ENCODE peak calls at places on chromosomes 7 and 10, in four cellular contexts. B is HepG2, A is K562, G is GM12878. C is an unnamed sample.

GRCh38 chr7:102843850-102844249 is 69.0 kb upstream of the LRRC17 start:
- DNase-seq in A (no peak), G (peak; percentile 61), B (no peak), C (no peak)

GRCh38 chr7:119724041-119724792 is 548.8 kb upstream of the KCND2 start:
- DNase-seq in B (no peak), A (no peak), G (no peak), C (no peak)

GRCh38 chr7:149790146-149790548 is 16.8 kb upstream of the ZNF467 start:
- DNase-seq in G (no peak), A (peak; percentile 91), B (no peak), C (peak; percentile 43)

GRCh38 chr10:11434323-11434722 is 177.1 kb downstream of the USP6NL start:
- DNase-seq in G (no peak), B (peak; percentile 16), A (peak; percentile 59), C (no peak)

GRCh38 chr7:1393421-1393820 is 65.8 kb downstream of the MICALL2 start:
- DNase-seq in G (no peak), B (no peak), A (no peak), C (no peak)

GRCh38 chr7:121219031-121219430 is 109.8 kb upstream of the WNT16 start:
- DNase-seq in G (no peak), B (no peak), A (no peak), C (no peak)

GRCh38 chr10:75229961-75230360 is 5.8 kb downstream of the COMTD1 start:
- DNase-seq in G (no peak), B (no peak), A (no peak), C (no peak)

GRCh38 chr7:80520199-80520598 is 8.3 kb upstream of the GNAT3 start:
- DNase-seq in G (no peak), B (no peak), A (no peak), C (no peak)

GRCh38 chr10:124719213-124719851 is 24.8 kb downstream of the FAM53B start:
- DNase-seq in A (peak; percentile 24), G (peak; percentile 87), B (no peak), C (no peak)

GRCh38 chr10:63515002-63515763 is 6.0 kb upstream of the REEP3 start:
- DNase-seq in A (no peak), B (no peak), G (no peak), C (no peak)

GRCh38 chr10:78049861-78050260 is 16.2 kb downstream of the RPS24 start:
- DNase-seq in G (no peak), B (no peak), A (no peak), C (no peak)

GRCh38 chr7:107946451-107946850 is 55.5 kb downstream of the DLD start:
- DNase-seq in B (no peak), G (no peak), A (no peak), C (no peak)

GRCh38 chr7:26199301-26200112 is 1.0 kb downstream of the HNRNPA2B1 start:
- DNase-seq in A (no peak), B (no peak), G (no peak), C (no peak)

GRCh38 chr7:128405345-128406146 is 4.2 kb downstream of the IMPDH1 start:
- DNase-seq in B (no peak), G (no peak), A (peak; percentile 98), C (peak; percentile 75)

GRCh38 chr10:99938563-99938962 is 71.2 kb downstream of the DNMBP start:
- DNase-seq in G (peak; percentile 66), A (no peak), B (no peak), C (no peak)

GRCh38 chr7:20320786-20321185 is 9.9 kb upstream of the ITGB8 start:
- DNase-seq in B (no peak), A (no peak), G (no peak), C (no peak)

GRCh38 chr7:91046322-91047088 is 217.7 kb upstream of the FZD1 start:
- DNase-seq in G (no peak), B (no peak), A (no peak), C (no peak)

GRCh38 chr7:156064921-156065386 is 252.7 kb upstream of the SHH start:
- DNase-seq in G (no peak), A (no peak), B (peak; percentile 15), C (no peak)

GRCh38 chr7:151662291-151662690 is 142.6 kb upstream of the RHEB start:
- DNase-seq in G (no peak), A (no peak), B (no peak), C (no peak)

GRCh38 chr7:151581741-151582140 is 62.0 kb upstream of the RHEB start:
- DNase-seq in A (no peak), G (no peak), B (no peak), C (no peak)

GRCh38 chr7:112743811-112744210 is 46.4 kb downstream of the TMEM168 start:
- DNase-seq in G (no peak), B (no peak), A (no peak), C (no peak)

GRCh38 chr7:22574756-22575517 is 74.9 kb upstream of the STEAP1B start:
- DNase-seq in A (no peak), B (no peak), G (no peak), C (no peak)

GRCh38 chr10:123621910-123622309 is 44.2 kb upstream of the GPR26 start:
- DNase-seq in B (no peak), A (no peak), G (no peak), C (no peak)

GRCh38 chr10:122140477-122140902 is 130.6 kb upstream of the BTBD16 start:
- DNase-seq in A (no peak), B (no peak), G (no peak), C (no peak)

GRCh38 chr10:3464760-3465405 is 292.3 kb upstream of the PITRM1 start:
- DNase-seq in G (no peak), A (no peak), B (no peak), C (no peak)

GRCh38 chr10:18681366-18681765 is 22.1 kb downstream of the ARL5B start:
- DNase-seq in A (no peak), G (no peak), B (no peak), C (no peak)

GRCh38 chr10:7337431-7338171 is 73.2 kb downstream of the SFMBT2 start:
- DNase-seq in B (no peak), G (no peak), A (no peak), C (no peak)

GRCh38 chr7:157772486-157773130 is 435.8 kb downstream of the DNAJB6 start:
- DNase-seq in A (no peak), G (no peak), B (no peak), C (no peak)

GRCh38 chr10:12597800-12598750 is 248.7 kb downstream of the CAMK1D start:
- DNase-seq in G (no peak), B (no peak), A (no peak), C (no peak)

GRCh38 chr7:78528964-78529363 is 730.4 kb downstream of the PHTF2 start:
- DNase-seq in G (no peak), B (no peak), A (no peak), C (no peak)

GRCh38 chr10:125548356-125548755 is 134.6 kb downstream of the TEX36 start:
- DNase-seq in A (no peak), B (no peak), G (no peak), C (no peak)

GRCh38 chr10:105506258-105506657 is 865.2 kb downstream of the SORCS3 start:
- DNase-seq in G (no peak), B (no peak), A (no peak), C (no peak)

GRCh38 chr7:26013551-26014083 is 138.4 kb upstream of the NFE2L3 start:
- DNase-seq in G (no peak), B (no peak), A (no peak), C (no peak)

GRCh38 chr10:49109669-49110335 is 5.5 kb downstream of the VSTM4 start:
- DNase-seq in G (no peak), A (no peak), B (no peak), C (no peak)

DNA sequence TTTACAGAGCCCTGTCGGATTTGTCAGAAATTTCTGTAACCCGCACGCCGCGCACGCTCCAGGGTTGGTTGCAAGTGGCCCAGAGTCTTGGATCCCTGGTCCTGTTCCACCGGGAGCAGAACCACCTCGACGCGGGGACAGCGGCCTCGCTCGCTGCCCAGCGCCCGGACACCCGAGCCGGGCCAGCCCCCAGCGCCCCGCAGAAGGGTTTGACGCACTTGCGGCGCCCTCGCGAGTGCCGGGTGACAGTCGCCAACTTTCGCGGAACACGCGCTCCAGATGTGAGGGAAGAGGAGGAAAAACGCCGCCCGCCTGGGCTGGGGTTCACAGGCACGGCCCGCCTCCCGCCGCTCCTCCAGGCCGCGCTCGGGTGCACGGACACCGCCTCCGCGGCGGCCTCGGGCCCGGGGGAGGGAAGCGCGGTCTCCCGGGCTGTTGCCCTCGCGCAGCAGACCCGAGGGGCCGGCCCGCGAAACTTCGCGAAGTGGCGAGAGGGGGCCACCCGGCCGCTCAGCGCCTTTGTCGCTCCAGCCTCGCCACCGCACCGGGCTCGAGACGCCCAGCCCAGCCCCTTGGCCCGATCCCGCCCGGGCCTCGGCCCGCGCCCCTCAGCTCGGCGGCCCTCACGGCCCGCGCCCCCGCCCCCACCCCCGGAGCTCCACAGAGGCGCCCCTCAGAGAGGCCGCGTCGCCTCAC is 514 bp downstream of the RNF216 start:
- DNase-seq in B (no peak), A (peak; percentile 20), G (no peak), C (no peak)
- TF ChIP-seq TARDBP in B (no peak), A (no peak), G (no peak), C (no peak)

GRCh38 chr10:101938316-101939272 is 95.0 kb upstream of the KCNIP2 start:
- DNase-seq in A (no peak), B (no peak), G (no peak), C (no peak)
- TF ChIP-seq TARDBP in A (no peak), B (no peak), G (no peak), C (no peak)

DNA sequence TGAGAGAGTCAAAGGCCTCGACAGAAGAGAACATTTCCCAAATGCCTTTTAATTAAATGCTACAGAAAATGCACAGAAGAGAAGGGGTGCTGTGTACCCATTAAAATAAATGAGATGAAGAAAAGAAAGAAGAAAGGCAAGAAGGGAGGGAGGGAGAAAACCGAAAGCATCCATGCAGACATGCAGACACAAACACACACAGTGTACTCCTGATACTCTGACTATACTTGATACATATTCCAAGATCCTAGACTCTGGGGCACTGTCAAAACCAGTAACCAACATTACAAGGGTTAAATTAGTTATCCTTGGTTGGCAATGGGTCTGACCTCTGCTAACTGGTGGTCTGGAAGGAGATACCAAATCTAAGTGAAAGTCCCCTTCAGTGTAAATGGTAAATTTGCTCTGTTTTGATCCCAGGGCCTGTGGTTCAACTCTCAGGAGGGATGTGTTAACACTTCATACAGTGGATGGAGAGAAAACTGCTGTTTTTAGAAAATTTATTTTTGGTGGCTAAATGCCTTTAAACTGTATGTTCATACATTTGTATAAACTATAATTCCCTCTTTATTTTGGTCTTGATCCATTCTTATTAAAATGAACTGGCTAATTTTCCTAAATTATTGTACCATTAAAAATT is 241.3 kb downstream of the GLI3 start:
- DNase-seq in B (no peak), G (no peak), A (no peak), C (no peak)
- TF ChIP-seq TARDBP in B (no peak), G (no peak), A (no peak), C (no peak)

DNA sequence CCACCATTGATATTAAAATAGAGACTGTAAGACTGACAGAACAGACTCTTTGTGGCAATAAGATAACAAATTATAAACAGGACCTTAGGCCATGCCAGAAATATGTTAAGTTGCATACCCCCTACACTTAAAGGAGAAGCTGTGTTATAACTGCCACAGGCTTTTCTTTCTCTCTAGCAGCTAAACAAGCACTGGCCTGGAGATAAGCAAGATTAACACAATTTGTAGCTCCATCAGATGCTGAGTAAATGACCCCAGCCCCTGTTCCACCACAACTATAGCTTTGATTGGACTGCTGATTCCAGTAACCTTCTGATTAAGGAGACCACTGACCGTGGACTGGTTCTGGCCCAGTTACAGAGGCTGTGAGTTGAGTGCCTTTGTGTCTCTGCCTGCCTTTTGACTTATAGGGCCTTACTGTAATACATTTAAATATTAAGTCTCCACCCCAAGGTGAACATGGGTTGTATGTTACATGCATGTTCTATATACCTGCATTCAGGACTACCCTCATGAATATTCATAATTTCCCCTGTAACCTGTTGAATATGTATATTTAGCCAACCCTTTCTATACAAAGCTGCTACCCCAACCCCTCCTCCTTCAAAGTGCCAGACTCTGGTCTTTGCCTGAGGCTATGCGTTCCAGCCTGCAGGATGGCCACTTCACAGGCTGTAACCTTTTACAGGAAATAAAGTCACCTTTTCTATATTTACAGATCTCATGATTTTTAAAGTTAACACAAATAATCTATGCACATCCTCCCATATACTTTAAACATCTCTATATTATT is 10.3 kb upstream of the UNC5B start:
- DNase-seq in B (no peak), A (no peak), G (no peak), C (no peak)
- TF ChIP-seq TARDBP in B (no peak), A (no peak), G (no peak), C (no peak)

C was measured in HEK293T.